ENCODE peak calls at places on chromosomes 12 and 14, in five cellular contexts. G, N, K, T and X are unnamed samples.

GRCh38 chr14:55122441-55122986 is 6.5 kb upstream of the LGALS3 start:
- DNase-seq in G (no peak), N (no peak), K (no peak), T (peak), X (no peak)

GRCh38 chr14:64196668-64197411 is 97.3 kb downstream of the ESR2 start:
- DNase-seq in G (no peak), N (no peak), K (peak), T (peak), X (no peak)

GRCh38 chr12:132797820-132798570 is 30.7 kb downstream of the GOLGA3 start:
- DNase-seq in G (no peak), N (no peak), K (no peak), T (no peak), X (no peak)

GRCh38 chr14:24418492-24418873 is 11.0 kb downstream of the CBLN3 start:
- DNase-seq in G (no peak), N (no peak), K (no peak), T (peak), X (no peak)

GRCh38 chr14:76352639-76353281 is 23.2 kb upstream of the ESRRB start:
- DNase-seq in G (no peak), N (no peak), K (peak), T (peak), X (no peak)

GRCh38 chr12:47762850-47763440 is 4.3 kb upstream of the RAPGEF3 start:
- DNase-seq in G (no peak), N (no peak), K (no peak), T (no peak), X (no peak)

GRCh38 chr12:92045852-92046251 is 99.8 kb downstream of the BTG1 start:
- DNase-seq in G (no peak), N (no peak), K (no peak), T (no peak), X (no peak)

GRCh38 chr14:35390577-35391387 is 13.8 kb downstream of the NFKBIA start:
- DNase-seq in G (no peak), N (no peak), K (no peak), T (peak), X (no peak)

GRCh38 chr12:119988440-119988787 is 622 bp upstream of the BICDL1 start:
- DNase-seq in G (no peak), N (peak), K (peak), T (peak), X (no peak)

GRCh38 chr12:726281-727140 is 25.9 kb upstream of the WNK1 start:
- DNase-seq in G (no peak), N (no peak), K (peak), T (peak), X (peak)

GRCh38 chr14:106094654-106095189 is 568.3 kb downstream of the TMEM121 start:
- DNase-seq in G (no peak), N (no peak), K (peak), T (no peak), X (no peak)

GRCh38 chr12:53949631-53950440 is 4.9 kb upstream of the HOXC12 start:
- DNase-seq in G (no peak), N (no peak), K (no peak), T (no peak), X (no peak)

GRCh38 chr12:53345486-53346195 is 9.5 kb upstream of the SP7 start:
- DNase-seq in G (peak), N (no peak), K (no peak), T (no peak), X (no peak)

GRCh38 chr12:104702565-104703139 is 245.9 kb downstream of the CHST11 start:
- DNase-seq in G (peak), N (no peak), K (no peak), T (no peak), X (no peak)

GRCh38 chr14:99273025-99273723 is 1.2 kb upstream of the BCL11B start:
- DNase-seq in G (no peak), N (no peak), K (no peak), T (peak), X (no peak)